ENCODE peak calls at places on chromosomes 7 and 10, in five cellular contexts. L, Y, P, M and V are unnamed samples.

GRCh38 chr10:24382979-24383663 is 174.2 kb downstream of the KIAA1217 start:
- DNase-seq in L (no peak), Y (no peak), P (no peak), M (peak), V (no peak)

GRCh38 chr7:33127085-33127484 is 2.3 kb upstream of the BBS9 start:
- DNase-seq in L (no peak), Y (no peak), P (no peak), M (no peak), V (no peak)

GRCh38 chr10:132788180-132788830 is 2.4 kb upstream of the NKX6-2 start:
- DNase-seq in L (no peak), Y (no peak), P (no peak), M (no peak), V (no peak)

GRCh38 chr7:50564630-50565558 is at the start of gene DDC:
- DNase-seq in L (no peak), Y (no peak), P (no peak), M (no peak), V (no peak)

GRCh38 chr7:2212906-2213305 is 19.8 kb downstream of the MAD1L1 start:
- DNase-seq in L (no peak), Y (no peak), P (no peak), M (no peak), V (no peak)

GRCh38 chr10:123149162-123149567 is 1.2 kb downstream of the HMX2 start:
- DNase-seq in L (no peak), Y (no peak), P (peak), M (no peak), V (no peak)

GRCh38 chr7:117010375-117011133 is 57.3 kb downstream of the ST7 start:
- DNase-seq in L (no peak), Y (no peak), P (no peak), M (no peak), V (no peak)

GRCh38 chr7:55074008-55074499 is 55.2 kb downstream of the EGFR start:
- DNase-seq in L (no peak), Y (peak), P (no peak), M (peak), V (no peak)

GRCh38 chr7:101237206-101238067 is at the start of gene CLDN15:
- DNase-seq in L (no peak), Y (peak), P (no peak), M (peak), V (no peak)

GRCh38 chr10:19832624-19833507 is 16.6 kb downstream of the PLXDC2 start:
- DNase-seq in L (no peak), Y (no peak), P (peak), M (no peak), V (no peak)

GRCh38 chr7:30703756-30704155 is 21.5 kb upstream of the CRHR2 start:
- DNase-seq in L (no peak), Y (no peak), P (no peak), M (no peak), V (no peak)

GRCh38 chr7:22610258-22610657 is 110.3 kb upstream of the STEAP1B start:
- DNase-seq in L (no peak), Y (no peak), P (no peak), M (no peak), V (no peak)

GRCh38 chr10:116197961-116198360 is 75.0 kb downstream of the GFRA1 start:
- DNase-seq in L (no peak), Y (no peak), P (no peak), M (no peak), V (no peak)

GRCh38 chr7:126574838-126575250 is 677.9 kb downstream of the GRM8 start:
- DNase-seq in L (peak), Y (no peak), P (no peak), M (no peak), V (no peak)

GRCh38 chr10:4820804-4821401 is 5.1 kb upstream of the AKR1E2 start:
- DNase-seq in L (no peak), Y (no peak), P (no peak), M (no peak), V (peak)

GRCh38 chr7:140049339-140050024 is 13.3 kb downstream of the PARP12 start:
- DNase-seq in L (no peak), Y (no peak), P (no peak), M (no peak), V (no peak)

GRCh38 chr10:10078476-10078875 is 939.2 kb upstream of the CELF2 start:
- DNase-seq in L (no peak), Y (no peak), P (no peak), M (no peak), V (no peak)

GRCh38 chr10:23399701-23400144 is 39.2 kb upstream of the OTUD1 start:
- DNase-seq in L (no peak), Y (no peak), P (no peak), M (peak), V (no peak)

GRCh38 chr7:146926833-146927232 is 810.2 kb downstream of the CNTNAP2 start:
- DNase-seq in L (no peak), Y (no peak), P (no peak), M (no peak), V (no peak)

GRCh38 chr10:60169111-60169510 is 220.6 kb downstream of the ANK3 start:
- DNase-seq in L (no peak), Y (no peak), P (no peak), M (no peak), V (no peak)

GRCh38 chr7:137850586-137850985 is 3.8 kb upstream of the DGKI start:
- DNase-seq in L (no peak), Y (no peak), P (no peak), M (no peak), V (no peak)

GRCh38 chr7:96212474-96212873 is 109.4 kb downstream of the SLC25A13 start:
- DNase-seq in L (no peak), Y (no peak), P (no peak), M (no peak), V (no peak)

GRCh38 chr7:142833174-142834027 is 21.5 kb upstream of the EPHB6 start:
- DNase-seq in L (no peak), Y (no peak), P (no peak), M (no peak), V (no peak)

GRCh38 chr10:110429301-110429700 is 68.4 kb upstream of the DUSP5 start:
- DNase-seq in L (no peak), Y (peak), P (no peak), M (no peak), V (no peak)

GRCh38 chr10:119337796-119338432 is 130.5 kb downstream of the GRK5 start:
- DNase-seq in L (no peak), Y (no peak), P (no peak), M (peak), V (no peak)

GRCh38 chr10:132102071-132102716 is 36.4 kb downstream of the JAKMIP3 start:
- DNase-seq in L (peak), Y (peak), P (no peak), M (peak), V (peak)

GRCh38 chr7:141295367-141295895 is 221.6 kb downstream of the TMEM178B start:
- DNase-seq in L (no peak), Y (no peak), P (no peak), M (no peak), V (no peak)

GRCh38 chr7:46859963-46860475 is 721.9 kb downstream of the TNS3 start:
- DNase-seq in L (peak), Y (no peak), P (no peak), M (no peak), V (no peak)

GRCh38 chr7:99125505-99125865 is 18.4 kb downstream of the SMURF1 start:
- DNase-seq in L (no peak), Y (no peak), P (no peak), M (no peak), V (no peak)

GRCh38 chr10:62261666-62262065 is 7.0 kb downstream of the RTKN2 start:
- DNase-seq in L (no peak), Y (no peak), P (no peak), M (no peak), V (no peak)

GRCh38 chr10:62258926-62259325 is 9.7 kb downstream of the RTKN2 start:
- DNase-seq in L (no peak), Y (no peak), P (no peak), M (no peak), V (no peak)

GRCh38 chr10:62264126-62264525 is 4.5 kb downstream of the RTKN2 start:
- DNase-seq in L (no peak), Y (no peak), P (no peak), M (no peak), V (no peak)

GRCh38 chr10:62259998-62260397 is 8.6 kb downstream of the RTKN2 start:
- DNase-seq in L (no peak), Y (no peak), P (no peak), M (no peak), V (no peak)

DNA sequence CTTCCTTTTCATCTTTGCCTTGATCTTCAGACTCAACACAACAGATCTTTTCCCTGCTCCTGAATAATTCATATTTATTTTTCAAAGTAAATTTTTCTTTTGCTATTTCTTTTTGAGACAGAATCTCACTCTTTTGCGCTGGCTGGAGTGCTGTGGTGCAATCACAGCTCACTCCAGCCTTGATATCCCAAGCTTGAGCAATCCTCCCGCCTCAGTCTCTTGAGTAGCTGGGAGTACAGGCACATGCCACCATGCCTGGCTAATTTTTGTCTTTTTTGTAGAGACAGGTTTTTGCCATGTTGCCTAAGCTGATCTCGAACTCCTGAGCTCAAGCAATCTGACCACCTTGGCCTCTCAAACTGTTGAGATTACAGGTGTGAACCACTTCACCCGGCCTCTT is 9.2 kb downstream of the RTKN2 start:
- DNase-seq in L (no peak), Y (no peak), P (no peak), M (no peak), V (no peak)
- H3K27ac ChIP-seq in L (no peak), Y (no peak), P (no peak), M (no peak), V (no peak)

GRCh38 chr10:34474060-34474376 is 341.1 kb downstream of the PARD3 start:
- DNase-seq in L (no peak), Y (no peak), P (no peak), M (no peak), V (no peak)
- H3K27ac ChIP-seq in L (no peak), Y (no peak), P (no peak), M (no peak), V (no peak)

DNA sequence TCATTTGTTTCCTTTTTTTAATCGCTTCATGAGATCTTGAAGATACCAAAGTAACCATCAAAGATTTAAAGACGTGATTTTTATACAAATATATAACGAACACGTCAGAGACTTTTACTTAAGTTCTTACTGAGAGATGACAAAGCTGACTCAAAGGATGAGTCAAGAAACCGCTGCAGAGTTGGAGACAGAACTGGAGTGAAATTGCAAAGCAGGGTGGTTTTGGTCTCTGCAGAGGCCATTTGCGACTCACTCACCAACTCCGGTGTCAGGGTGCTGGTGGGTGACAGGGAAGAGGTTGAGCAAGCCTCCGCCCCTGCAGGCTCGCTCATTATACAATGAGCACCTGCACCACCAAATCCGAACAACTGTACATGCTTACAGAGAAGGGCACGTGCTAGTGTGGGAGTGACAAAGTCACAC is 75.2 kb downstream of the DNAJB6 start:
- DNase-seq in L (peak), Y (no peak), P (no peak), M (peak), V (no peak)
- H3K27ac ChIP-seq in L (no peak), Y (no peak), P (peak), M (no peak), V (no peak)

GRCh38 chr10:88474884-88475844 is 108.0 kb downstream of the RNLS start:
- DNase-seq in L (no peak), Y (peak), P (no peak), M (peak), V (no peak)
- H3K27ac ChIP-seq in L (no peak), Y (peak), P (no peak), M (peak), V (no peak)

DNA sequence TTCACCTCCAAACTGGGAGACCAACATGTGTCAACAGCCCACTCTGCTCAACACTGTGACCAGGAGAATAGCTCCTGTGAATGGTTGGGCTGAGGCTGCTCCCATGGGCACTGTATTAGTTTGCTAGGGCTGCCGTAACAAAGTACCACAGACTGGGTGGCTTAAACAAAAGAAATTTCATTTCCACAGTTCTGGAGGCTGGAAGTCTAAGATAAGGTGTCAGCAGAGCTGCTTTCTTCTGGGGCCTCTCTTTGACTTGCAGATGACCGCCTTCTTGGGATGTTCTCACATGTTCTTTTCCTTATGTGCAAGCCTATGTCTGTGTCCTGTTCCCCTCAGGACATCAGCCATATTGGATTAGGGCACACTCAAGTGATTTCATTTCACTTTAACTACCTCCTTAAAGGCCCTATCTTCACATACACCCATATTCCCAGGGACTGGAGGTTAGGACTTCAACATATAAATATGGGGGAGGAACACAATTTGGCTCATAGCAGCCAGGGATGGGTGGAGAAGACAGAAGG is 90.3 kb downstream of the CPED1 start:
- DNase-seq in L (no peak), Y (no peak), P (no peak), M (no peak), V (no peak)
- H3K27ac ChIP-seq in L (no peak), Y (no peak), P (no peak), M (peak), V (no peak)

GRCh38 chr10:99521474-99522077 is 11.2 kb upstream of the NKX2-3 start:
- DNase-seq in L (no peak), Y (peak), P (no peak), M (no peak), V (no peak)
- H3K27ac ChIP-seq in L (no peak), Y (peak), P (no peak), M (no peak), V (no peak)

DNA sequence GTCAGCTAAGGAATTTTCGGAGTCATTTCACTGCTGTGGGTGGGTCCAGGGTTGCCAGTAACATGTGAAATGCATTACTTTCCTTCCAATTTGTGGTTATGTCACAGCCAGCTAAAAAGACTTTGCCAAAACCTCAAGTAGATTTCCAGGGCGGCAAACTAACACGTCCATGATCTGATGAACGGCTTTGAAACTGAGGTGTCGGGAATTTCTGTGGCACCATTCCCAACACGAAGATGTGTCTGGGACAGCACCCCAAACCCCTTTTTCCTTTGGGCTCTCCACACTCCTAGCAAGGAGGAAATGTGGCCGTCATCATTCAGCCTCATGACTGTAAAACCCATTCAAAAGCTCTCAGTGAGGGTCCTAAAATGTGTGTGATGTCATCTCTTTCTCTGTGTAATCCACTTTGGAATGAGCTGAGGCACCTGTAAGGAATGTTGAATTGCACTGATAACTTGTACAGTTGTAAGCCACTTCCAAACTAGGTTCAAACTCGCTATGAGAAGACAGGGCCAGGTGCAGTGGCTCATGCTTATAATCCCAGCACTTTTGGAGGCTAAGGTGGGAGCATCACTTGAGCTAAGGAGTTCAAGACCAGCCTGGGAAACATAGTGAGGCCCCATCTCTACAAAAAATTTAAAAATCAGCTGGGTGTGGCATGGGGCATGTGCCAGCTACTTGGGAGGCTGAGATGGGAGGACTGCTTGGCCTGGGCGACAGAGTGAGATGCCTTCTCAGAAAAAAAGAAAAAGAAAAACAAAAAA is 146.1 kb upstream of the FRMD4A start:
- DNase-seq in L (no peak), Y (no peak), P (no peak), M (no peak), V (no peak)
- H3K27ac ChIP-seq in L (no peak), Y (no peak), P (no peak), M (no peak), V (no peak)

GRCh38 chr10:28807760-28808613 is 130.7 kb downstream of the BAMBI start:
- DNase-seq in L (no peak), Y (no peak), P (no peak), M (no peak), V (no peak)

GRCh38 chr10:28806481-28806880 is 129.2 kb downstream of the BAMBI start:
- DNase-seq in L (no peak), Y (no peak), P (no peak), M (no peak), V (no peak)

GRCh38 chr10:28808693-28809092 is 131.4 kb downstream of the BAMBI start:
- DNase-seq in L (no peak), Y (no peak), P (no peak), M (no peak), V (no peak)

GRCh38 chr10:28805390-28805789 is 128.1 kb downstream of the BAMBI start:
- DNase-seq in L (no peak), Y (no peak), P (no peak), M (no peak), V (no peak)

DNA sequence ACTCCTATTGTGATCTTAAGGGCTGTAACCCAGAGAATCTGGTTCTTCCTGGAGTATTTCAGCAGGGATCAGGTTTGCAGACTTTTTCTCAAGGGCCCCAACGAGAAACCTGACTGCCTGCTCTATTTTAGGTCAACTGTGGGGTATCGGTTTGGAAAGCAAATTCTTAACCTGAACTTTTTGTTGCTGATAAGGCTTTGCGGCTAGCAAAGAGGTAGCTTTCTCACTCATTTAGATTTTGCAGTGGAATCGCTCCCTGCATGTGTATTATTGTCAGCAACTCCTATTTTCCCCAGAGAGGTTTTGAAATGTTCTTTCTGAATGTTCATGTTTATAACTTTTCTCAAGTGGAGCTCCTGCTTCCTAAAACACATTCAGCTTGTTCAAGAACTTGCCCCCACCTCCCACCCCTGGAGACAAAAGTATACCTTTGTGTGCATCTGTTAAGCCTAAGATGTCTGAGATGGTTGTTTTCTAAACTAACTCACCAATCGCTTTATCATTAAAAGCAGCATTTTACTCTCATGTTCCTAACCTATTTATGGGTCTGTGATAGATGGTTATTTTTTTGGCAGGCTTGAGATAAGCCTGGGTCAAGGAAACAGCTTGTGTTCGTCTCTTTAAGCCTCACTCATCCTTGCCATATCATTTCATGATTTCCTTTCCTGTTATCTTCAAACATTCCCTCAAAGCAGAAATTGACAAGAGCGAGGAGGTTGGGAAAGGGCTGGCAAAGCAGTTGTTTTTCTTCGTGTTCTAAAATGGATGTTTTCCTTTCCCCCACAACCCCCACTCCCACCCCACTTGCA is 129.8 kb downstream of the BAMBI start:
- DNase-seq in L (no peak), Y (no peak), P (no peak), M (no peak), V (no peak)
- H3K27ac ChIP-seq in L (peak), Y (peak), P (no peak), M (peak), V (peak)